ENCODE peak calls at places on chromosomes 4 and X, in five cellular contexts. One of them, this sample, is unnamed.

GRCh38 chrX:125394449-125394848 is 74.8 kb downstream of the TEX13C start:
- DNase-seq in activated CD4-positive, alpha-beta T cell treated with anti-CD3 and anti-CD28 coated beads, Interleukin-2, amount 50 U/mL, for 1 hour: no peak
- DNase-seq in aorta: no peak
- DNase-seq in kidney tubule cell: no peak
- DNase-seq in left kidney: no peak
- DNase-seq in this sample: no peak

GRCh38 chr4:114272226-114272625 is 292.8 kb upstream of the ARSJ start:
- DNase-seq in activated CD4-positive, alpha-beta T cell treated with anti-CD3 and anti-CD28 coated beads, Interleukin-2, amount 50 U/mL, for 1 hour: no peak
- DNase-seq in aorta: no peak
- DNase-seq in kidney tubule cell: peak
- DNase-seq in left kidney: no peak
- DNase-seq in this sample: no peak

GRCh38 chr4:139223682-139224317 is 46.8 kb upstream of the ELF2 start:
- DNase-seq in activated CD4-positive, alpha-beta T cell treated with anti-CD3 and anti-CD28 coated beads, Interleukin-2, amount 50 U/mL, for 1 hour: no peak
- DNase-seq in aorta: peak
- DNase-seq in kidney tubule cell: peak
- DNase-seq in left kidney: no peak
- DNase-seq in this sample: no peak

GRCh38 chr4:162422312-162422711 is 258.5 kb upstream of the FSTL5 start:
- DNase-seq in activated CD4-positive, alpha-beta T cell treated with anti-CD3 and anti-CD28 coated beads, Interleukin-2, amount 50 U/mL, for 1 hour: no peak
- DNase-seq in aorta: no peak
- DNase-seq in kidney tubule cell: no peak
- DNase-seq in left kidney: no peak
- DNase-seq in this sample: no peak

GRCh38 chrX:136694491-136695087 is 46.6 kb downstream of the CD40LG start:
- DNase-seq in activated CD4-positive, alpha-beta T cell treated with anti-CD3 and anti-CD28 coated beads, Interleukin-2, amount 50 U/mL, for 1 hour: peak
- DNase-seq in aorta: no peak
- DNase-seq in kidney tubule cell: peak
- DNase-seq in left kidney: peak
- DNase-seq in this sample: peak

GRCh38 chr4:183362916-183363542 is 40.8 kb upstream of the CLDN24 start:
- DNase-seq in activated CD4-positive, alpha-beta T cell treated with anti-CD3 and anti-CD28 coated beads, Interleukin-2, amount 50 U/mL, for 1 hour: no peak
- DNase-seq in aorta: no peak
- DNase-seq in kidney tubule cell: peak
- DNase-seq in left kidney: peak
- DNase-seq in this sample: no peak

GRCh38 chr4:74111990-74112389 is 13.0 kb upstream of the CXCL2 start:
- DNase-seq in activated CD4-positive, alpha-beta T cell treated with anti-CD3 and anti-CD28 coated beads, Interleukin-2, amount 50 U/mL, for 1 hour: no peak
- DNase-seq in aorta: no peak
- DNase-seq in kidney tubule cell: peak
- DNase-seq in left kidney: no peak
- DNase-seq in this sample: no peak

GRCh38 chr4:55037728-55038127 is 87.7 kb downstream of the KDR start:
- DNase-seq in activated CD4-positive, alpha-beta T cell treated with anti-CD3 and anti-CD28 coated beads, Interleukin-2, amount 50 U/mL, for 1 hour: no peak
- DNase-seq in aorta: no peak
- DNase-seq in kidney tubule cell: no peak
- DNase-seq in left kidney: no peak
- DNase-seq in this sample: no peak

GRCh38 chr4:88297725-88298453 is 13.5 kb upstream of the PPM1K start:
- DNase-seq in activated CD4-positive, alpha-beta T cell treated with anti-CD3 and anti-CD28 coated beads, Interleukin-2, amount 50 U/mL, for 1 hour: no peak
- DNase-seq in aorta: no peak
- DNase-seq in kidney tubule cell: no peak
- DNase-seq in left kidney: no peak
- DNase-seq in this sample: no peak

GRCh38 chrX:67604979-67605703 is 61.3 kb downstream of the AR start:
- DNase-seq in activated CD4-positive, alpha-beta T cell treated with anti-CD3 and anti-CD28 coated beads, Interleukin-2, amount 50 U/mL, for 1 hour: no peak
- DNase-seq in aorta: no peak
- DNase-seq in kidney tubule cell: peak
- DNase-seq in left kidney: no peak
- DNase-seq in this sample: no peak

GRCh38 chrX:129600981-129601424 is 53.8 kb downstream of the APLN start:
- DNase-seq in activated CD4-positive, alpha-beta T cell treated with anti-CD3 and anti-CD28 coated beads, Interleukin-2, amount 50 U/mL, for 1 hour: no peak
- DNase-seq in aorta: no peak
- DNase-seq in kidney tubule cell: peak
- DNase-seq in left kidney: peak
- DNase-seq in this sample: no peak

GRCh38 chr4:185945238-185945637 is 123.7 kb upstream of the TLR3 start:
- DNase-seq in activated CD4-positive, alpha-beta T cell treated with anti-CD3 and anti-CD28 coated beads, Interleukin-2, amount 50 U/mL, for 1 hour: no peak
- DNase-seq in aorta: no peak
- DNase-seq in kidney tubule cell: no peak
- DNase-seq in left kidney: no peak
- DNase-seq in this sample: no peak

GRCh38 chr4:41619161-41619560 is 81.2 kb downstream of the LIMCH1 start:
- DNase-seq in activated CD4-positive, alpha-beta T cell treated with anti-CD3 and anti-CD28 coated beads, Interleukin-2, amount 50 U/mL, for 1 hour: no peak
- DNase-seq in aorta: no peak
- DNase-seq in kidney tubule cell: no peak
- DNase-seq in left kidney: no peak
- DNase-seq in this sample: no peak

GRCh38 chr4:145132521-145133098 is 34.5 kb downstream of the ABCE1 start:
- DNase-seq in activated CD4-positive, alpha-beta T cell treated with anti-CD3 and anti-CD28 coated beads, Interleukin-2, amount 50 U/mL, for 1 hour: no peak
- DNase-seq in aorta: no peak
- DNase-seq in kidney tubule cell: no peak
- DNase-seq in left kidney: peak
- DNase-seq in this sample: peak

GRCh38 chr4:3480528-3481112 is 17.5 kb downstream of the DOK7 start:
- DNase-seq in activated CD4-positive, alpha-beta T cell treated with anti-CD3 and anti-CD28 coated beads, Interleukin-2, amount 50 U/mL, for 1 hour: peak
- DNase-seq in aorta: peak
- DNase-seq in kidney tubule cell: peak
- DNase-seq in left kidney: peak
- DNase-seq in this sample: peak

GRCh38 chr4:87356832-87357526 is 34.0 kb downstream of the HSD17B11 start:
- DNase-seq in activated CD4-positive, alpha-beta T cell treated with anti-CD3 and anti-CD28 coated beads, Interleukin-2, amount 50 U/mL, for 1 hour: no peak
- DNase-seq in aorta: no peak
- DNase-seq in kidney tubule cell: peak
- DNase-seq in left kidney: no peak
- DNase-seq in this sample: no peak